ENCODE peak calls at places on chromosomes 5 and 9, in four cellular contexts. E is stomach, G is PC-9, N is spleen. Q is an unnamed sample. For H3K4me1, the result is how much of the 10 kb centered on the place peaks cover.

GRCh38 chr9:81032030-81032572 is 657.2 kb downstream of the TLE1 start:
- DNase-seq in N (no peak), G (no peak), E (no peak), Q (no peak)

GRCh38 chr5:94234987-94235386 is 383.4 kb downstream of the KIAA0825 start:
- DNase-seq in E (peak), N (no peak), G (no peak), Q (no peak)

GRCh38 chr9:115847245-115847644 is 306.3 kb upstream of the PAPPA start:
- DNase-seq in G (no peak), N (no peak), E (no peak), Q (no peak)

GRCh38 chr9:112050544-112051475 is 124.3 kb downstream of the SUSD1 start:
- DNase-seq in E (peak), N (no peak), G (no peak), Q (no peak)

GRCh38 chr5:103014983-103015382 is 105.0 kb downstream of the GIN1 start:
- DNase-seq in E (no peak), N (no peak), G (no peak), Q (no peak)

GRCh38 chr9:36485647-36486453 is 85.8 kb upstream of the RNF38 start:
- DNase-seq in G (no peak), N (no peak), E (no peak), Q (no peak)

GRCh38 chr9:75612754-75613153 is 277.7 kb upstream of the PCSK5 start:
- DNase-seq in G (no peak), N (no peak), E (no peak), Q (no peak)

GRCh38 chr5:176618783-176619182 is 8.8 kb upstream of the GPRIN1 start:
- DNase-seq in N (no peak), E (no peak), G (no peak), Q (no peak)

GRCh38 chr5:114055318-114055788 is 306.5 kb upstream of the KCNN2 start:
- DNase-seq in G (no peak), N (no peak), E (peak), Q (no peak)

GRCh38 chr9:134937566-134938345 is 20.0 kb upstream of the FCN1 start:
- DNase-seq in G (no peak), E (no peak), N (peak), Q (no peak)

GRCh38 chr9:36632892-36633291 is 60.2 kb downstream of the MELK start:
- DNase-seq in N (no peak), G (no peak), E (no peak), Q (no peak)

GRCh38 chr9:18543406-18543965 is 69.5 kb downstream of the ADAMTSL1 start:
- DNase-seq in G (no peak), N (no peak), E (no peak), Q (no peak)

GRCh38 chr5:141149812-141150211 is at the start of gene PCDHB6:
- DNase-seq in N (no peak), E (no peak), G (no peak), Q (no peak)

GRCh38 chr5:81303563-81303962 is 2.2 kb downstream of the ZCCHC9 start:
- DNase-seq in N (no peak), E (no peak), G (peak), Q (no peak)

GRCh38 chr9:105082843-105083242 is 154.9 kb upstream of the ABCA1 start:
- DNase-seq in N (no peak), E (no peak), G (no peak), Q (no peak)

GRCh38 chr9:27473135-27473534 is 51.0 kb upstream of the IFNK start:
- DNase-seq in E (no peak), N (peak), G (no peak), Q (no peak)

GRCh38 chr9:135247174-135247930 is 159.9 kb downstream of the OLFM1 start:
- DNase-seq in G (no peak), N (peak), E (peak), Q (peak)

GRCh38 chr5:128358826-128359225 is 179.2 kb downstream of the FBN2 start:
- DNase-seq in N (no peak), E (no peak), G (no peak), Q (no peak)

GRCh38 chr5:180126716-180127681 is 55.4 kb upstream of the RNF130 start:
- DNase-seq in E (peak), N (peak), G (peak), Q (peak)

GRCh38 chr5:5726401-5726800 is 303.9 kb downstream of the ICE1 start:
- DNase-seq in G (no peak), N (no peak), E (no peak), Q (no peak)

GRCh38 chr5:177077335-177077734 is 9.4 kb upstream of the FGFR4 start:
- DNase-seq in N (no peak), G (no peak), E (no peak), Q (no peak)

DNA sequence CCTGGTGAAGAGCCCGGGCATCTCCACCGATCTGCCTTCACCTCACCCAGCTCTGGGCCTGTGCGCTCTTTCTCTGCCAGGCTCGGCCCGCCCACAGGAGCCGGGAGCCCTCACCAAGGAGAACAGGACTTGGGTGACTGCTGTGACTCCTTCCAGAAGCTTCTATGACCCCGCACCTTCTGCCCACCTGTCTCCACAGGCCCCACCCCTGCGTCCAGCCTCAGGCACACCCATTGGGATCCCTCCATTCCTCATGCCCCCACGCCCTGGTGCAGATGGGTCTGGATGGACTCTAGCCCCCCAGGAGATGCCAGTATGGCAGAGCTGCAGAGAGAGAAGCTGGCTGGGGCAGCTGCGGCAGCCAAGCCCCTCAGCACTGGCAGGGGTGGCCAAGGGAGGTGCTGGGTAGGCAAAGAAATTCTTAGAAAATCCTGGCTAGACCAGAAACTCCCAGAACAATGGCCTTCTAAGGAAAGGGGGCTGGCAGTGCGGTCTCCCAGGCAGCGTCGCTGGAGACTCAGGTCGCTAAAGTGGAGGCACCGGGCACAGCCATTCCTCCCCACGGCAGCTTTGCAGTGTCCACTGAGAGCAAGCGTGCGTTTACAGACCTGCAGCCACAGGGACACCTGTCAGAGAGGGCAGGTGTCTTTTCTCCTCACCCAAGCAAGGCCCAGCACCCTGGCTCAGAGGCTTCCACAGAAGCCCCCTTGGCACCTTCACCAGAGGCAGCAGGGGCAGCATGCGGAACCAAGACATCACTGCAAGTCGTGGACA is 17.3 kb downstream of the LPCAT1 start:
- DNase-seq in N (peak), E (no peak), G (no peak), Q (no peak)
- H3K4me1 ChIP-seq in N (half or more), E (under half), G (under half), Q (under half)

DNA sequence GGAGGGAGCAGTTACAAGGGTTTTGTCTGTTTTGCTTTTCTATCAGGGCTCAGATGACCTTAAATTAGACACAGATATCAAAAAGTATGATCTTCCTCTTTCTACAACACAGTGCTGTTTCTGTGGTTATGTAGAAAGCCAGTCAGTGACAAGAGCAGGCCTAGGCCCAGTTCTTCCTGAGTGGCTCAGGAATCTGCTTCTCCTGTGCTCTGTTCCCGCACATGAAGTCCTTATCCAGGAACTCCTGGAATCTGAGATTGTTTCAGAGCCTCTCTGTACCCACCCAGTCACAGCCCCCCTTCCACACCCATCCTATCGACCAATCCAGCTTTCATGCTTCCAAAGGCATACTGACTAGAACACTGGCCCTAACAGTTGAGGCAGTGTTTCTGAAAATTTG is 40.4 kb upstream of the SMU1 start:
- DNase-seq in E (no peak), N (peak), G (no peak), Q (no peak)
- H3K27ac ChIP-seq in E (peak), N (peak), G (peak), Q (no peak)

GRCh38 chr5:131281868-131282234 is 18.0 kb downstream of the CDC42SE2 start:
- DNase-seq in E (no peak), N (no peak), G (no peak), Q (no peak)
- H3K4me1 ChIP-seq in E (half or more), N (half or more), G (under half), Q (under half)

GRCh38 chr5:135234242-135235000 is 164.6 kb downstream of the MACROH2A1 start:
- DNase-seq in G (no peak), E (peak), N (peak), Q (no peak)
- H3K27ac ChIP-seq in G (no peak), E (no peak), N (no peak), Q (no peak)

GRCh38 chr9:87577746-87578145 is 80.1 kb downstream of the DAPK1 start:
- DNase-seq in N (no peak), E (no peak), G (no peak), Q (no peak)
- H3K4me1 ChIP-seq in N (under half), E (half or more), G (under half), Q (under half)

GRCh38 chr9:125654121-125654520 is 52.9 kb downstream of the MAPKAP1 start:
- DNase-seq in G (no peak), E (no peak), N (no peak), Q (no peak)

GRCh38 chr9:125649826-125650225 is 57.2 kb downstream of the MAPKAP1 start:
- DNase-seq in E (no peak), G (no peak), N (no peak), Q (no peak)

GRCh38 chr9:125652771-125653170 is 54.2 kb downstream of the MAPKAP1 start:
- DNase-seq in G (no peak), E (no peak), N (no peak), Q (no peak)

GRCh38 chr9:125650271-125650737 is 56.7 kb downstream of the MAPKAP1 start:
- DNase-seq in G (no peak), E (no peak), N (no peak), Q (no peak)

GRCh38 chr9:125651907-125652306 is 55.1 kb downstream of the MAPKAP1 start:
- DNase-seq in G (no peak), E (no peak), N (no peak), Q (no peak)
- H3K27ac ChIP-seq in G (no peak), E (no peak), N (no peak), Q (no peak)

GRCh38 chr9:31302620-31303418 is 1081.6 kb upstream of the ACO1 start:
- DNase-seq in G (no peak), E (no peak), N (no peak), Q (no peak)
- H3K4me1 ChIP-seq in G (under half), E (under half), N (under half), Q (under half)

GRCh38 chr9:131257266-131258025 is 18.9 kb downstream of the FAM78A start:
- DNase-seq in E (no peak), G (no peak), N (peak), Q (no peak)
- H3K27ac ChIP-seq in E (peak), G (no peak), N (peak), Q (no peak)

GRCh38 chr5:61347088-61347487 is 15.0 kb downstream of the ZSWIM6 start:
- DNase-seq in N (no peak), G (no peak), E (no peak), Q (no peak)
- H3K4me1 ChIP-seq in N (under half), G (under half), E (half or more), Q (under half)